ENCODE peak calls at places on chromosomes 6 and 20, in nine cellular contexts. T is right lobe of liver, D is uterus, Y is spleen, B is NB4, C is A549, R is sigmoid colon, G is HCT116, I is testis. E is an unnamed sample.

GRCh38 chr20:58638467-58639181 is 12.5 kb upstream of the STX16 start:
- DNase-seq in B (no peak), C (no peak), G (no peak), T (no peak), Y (peak), I (no peak), R (peak), D (peak), E (no peak)

GRCh38 chr6:122033564-122034181 is 365.8 kb upstream of the HSF2 start:
- DNase-seq in C (peak), Y (no peak), I (no peak), B (peak), D (no peak), G (peak), R (no peak), T (no peak), E (no peak)

GRCh38 chr6:1574083-1574761 is 35.5 kb upstream of the FOXC1 start:
- DNase-seq in B (no peak), Y (no peak), D (no peak), G (no peak), R (no peak), T (no peak), C (no peak), I (no peak), E (no peak)

GRCh38 chr6:24428615-24429014 is 25.9 kb downstream of the MRS2 start:
- DNase-seq in G (no peak), C (peak), I (no peak), D (no peak), B (no peak), R (no peak), T (no peak), Y (no peak), E (no peak)

GRCh38 chr6:114987281-114987680 is 644.5 kb upstream of the HS3ST5 start:
- DNase-seq in C (no peak), T (no peak), G (no peak), Y (no peak), B (peak), I (no peak), D (no peak), R (no peak), E (no peak)

GRCh38 chr6:136066005-136066404 is 184.1 kb downstream of the MTFR2 start:
- DNase-seq in C (no peak), R (no peak), Y (no peak), T (no peak), B (peak), D (no peak), I (no peak), G (no peak), E (no peak)

GRCh38 chr6:11632231-11632630 is 94.7 kb downstream of the TMEM170B start:
- DNase-seq in G (peak), Y (no peak), T (no peak), I (no peak), R (no peak), B (no peak), C (peak), D (no peak), E (peak)

GRCh38 chr6:16985484-16986284 is 116.2 kb upstream of the STMND1 start:
- DNase-seq in Y (no peak), B (peak), T (peak), I (no peak), C (no peak), D (peak), R (peak), G (no peak), E (no peak)

GRCh38 chr6:157763129-157763893 is 59.7 kb upstream of the SNX9 start:
- DNase-seq in D (peak), G (peak), C (peak), B (no peak), T (peak), Y (no peak), I (peak), R (peak), E (peak)

GRCh38 chr6:399785-400517 is 8.4 kb downstream of the IRF4 start:
- DNase-seq in G (no peak), D (no peak), R (no peak), C (no peak), Y (no peak), B (no peak), T (no peak), I (no peak), E (no peak)

GRCh38 chr20:32497589-32498224 is 87.4 kb downstream of the NOL4L start:
- DNase-seq in G (no peak), Y (no peak), I (no peak), B (no peak), D (no peak), C (no peak), T (peak), R (peak), E (no peak)

GRCh38 chr6:29705389-29706231 is 17.6 kb upstream of the HLA-F start:
- DNase-seq in G (peak), B (no peak), I (no peak), Y (no peak), D (peak), R (no peak), T (no peak), C (peak), E (no peak)

GRCh38 chr20:53639647-53640440 is 46.2 kb upstream of the ZNF217 start:
- DNase-seq in C (no peak), T (no peak), I (no peak), G (no peak), B (no peak), Y (no peak), D (no peak), R (no peak), E (no peak)

GRCh38 chr20:49259284-49259683 is 18.6 kb downstream of the ZNFX1 start:
- DNase-seq in C (no peak), G (no peak), I (no peak), T (no peak), R (no peak), B (no peak), Y (no peak), D (no peak), E (no peak)

GRCh38 chr6:165729307-165729936 is 66.4 kb upstream of the PDE10A start:
- DNase-seq in G (peak), T (no peak), C (peak), Y (no peak), D (peak), R (no peak), I (peak), B (peak), E (peak)

GRCh38 chr6:157746897-157747296 is 76.1 kb upstream of the SNX9 start:
- DNase-seq in D (no peak), T (no peak), R (no peak), B (no peak), I (no peak), Y (no peak), G (no peak), C (no peak), E (no peak)

GRCh38 chr20:34892671-34893070 is 16.3 kb downstream of the ACSS2 start:
- DNase-seq in B (no peak), I (no peak), D (no peak), C (no peak), G (no peak), R (no peak), Y (no peak), T (no peak), E (no peak)

GRCh38 chr6:151765444-151765886 is 42.0 kb upstream of the ESR1 start:
- DNase-seq in I (peak), T (no peak), C (peak), D (peak), R (no peak), Y (no peak), B (peak), G (peak), E (peak)

GRCh38 chr6:111468329-111469012 is 14.5 kb downstream of the REV3L start:
- DNase-seq in T (no peak), Y (no peak), C (no peak), B (no peak), G (no peak), R (no peak), D (no peak), I (no peak), E (no peak)

GRCh38 chr6:150667977-150668716 is 68.5 kb downstream of the PLEKHG1 start:
- DNase-seq in G (peak), B (no peak), I (peak), R (peak), C (peak), Y (no peak), T (peak), D (peak), E (peak)

GRCh38 chr6:148747145-148747492 is 289 bp downstream of the UST start:
- DNase-seq in I (peak), C (no peak), Y (peak), T (peak), G (no peak), D (peak), R (peak), B (peak), E (peak)

GRCh38 chr6:101401792-101402617 is 8.5 kb downstream of the GRIK2 start:
- DNase-seq in G (no peak), Y (no peak), I (no peak), C (no peak), D (no peak), T (no peak), R (no peak), B (no peak), E (no peak)

GRCh38 chr20:21505161-21505809 is 8.6 kb downstream of the NKX2-2 start:
- DNase-seq in C (peak), I (peak), B (peak), D (no peak), G (peak), R (no peak), T (peak), Y (peak), E (peak)

GRCh38 chr6:18823782-18824386 is 436.7 kb downstream of the RNF144B start:
- DNase-seq in T (no peak), D (no peak), C (peak), B (peak), R (no peak), G (peak), I (peak), Y (no peak), E (no peak)

GRCh38 chr6:139027620-139028182 is 844 bp upstream of the ABRACL start:
- DNase-seq in Y (no peak), C (no peak), R (no peak), B (peak), G (no peak), I (peak), T (peak), D (no peak), E (peak)

GRCh38 chr20:49599746-49600113 is 31.8 kb upstream of the PTGIS start:
- DNase-seq in R (no peak), Y (no peak), G (no peak), T (no peak), D (no peak), C (no peak), I (no peak), B (no peak), E (no peak)

GRCh38 chr6:89297695-89298351 is 17.3 kb downstream of the GABRR2 start:
- DNase-seq in G (peak), R (no peak), C (peak), Y (no peak), T (no peak), B (peak), D (peak), I (no peak), E (peak)

DNA sequence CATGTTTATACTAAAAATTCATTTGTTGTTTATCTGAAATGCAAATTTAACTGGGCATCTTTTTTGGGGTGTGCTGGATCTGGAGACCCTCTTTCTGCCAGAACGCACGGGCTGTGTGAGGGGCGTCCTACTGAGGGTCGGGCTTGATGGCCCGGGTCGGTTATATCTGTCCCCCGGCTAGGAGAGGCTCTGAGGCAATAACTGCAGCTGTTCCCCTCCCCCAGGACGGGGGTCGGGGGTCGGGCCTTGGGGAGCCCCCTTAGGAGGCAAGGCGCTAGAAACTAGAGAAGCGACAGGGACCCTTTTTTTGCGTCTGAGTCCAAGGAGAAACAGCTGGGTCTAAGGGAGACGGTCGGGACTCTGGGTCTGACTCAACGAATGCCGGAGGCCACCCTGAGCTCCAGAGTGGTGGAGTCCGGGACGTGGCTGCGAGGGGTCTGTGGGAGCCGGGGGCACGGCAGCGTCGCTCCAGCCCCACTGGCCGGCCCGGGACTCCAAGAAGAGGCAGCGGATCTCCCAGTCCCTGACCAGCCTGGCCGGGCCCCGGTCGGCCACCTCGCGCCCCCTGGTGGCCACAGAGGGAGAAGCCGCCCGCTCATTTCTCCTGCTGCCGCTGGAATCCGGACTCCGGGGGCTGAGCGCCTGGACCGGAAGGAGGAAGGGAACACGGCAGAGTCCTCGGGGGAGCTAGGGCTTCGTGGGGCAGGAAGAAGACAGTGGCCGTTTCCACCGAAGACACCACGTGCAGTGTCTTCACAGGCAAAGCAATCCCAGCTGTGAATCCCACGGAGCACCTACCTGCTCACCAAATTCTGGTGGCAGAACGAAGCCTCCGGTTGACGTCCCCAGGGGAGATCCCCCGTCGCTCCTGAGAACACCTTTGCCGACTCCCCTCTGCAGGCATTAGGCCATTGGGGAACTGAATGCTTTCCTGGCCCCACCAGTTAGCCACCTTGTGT is 24.0 kb upstream of the SCML4 start:
- DNase-seq in C (peak), Y (peak), I (peak), R (peak), G (peak), T (peak), B (peak), D (peak), E (peak)
- TF ChIP-seq POLR2A in C (peak), Y (no peak), I (no peak), R (no peak), G (no peak), T (peak), B (no peak), D (no peak), E (no peak)

GRCh38 chr6:154733610-154734379 is 579 bp downstream of the SCAF8 start:
- DNase-seq in D (peak), C (peak), I (peak), R (peak), T (peak), G (peak), Y (peak), B (peak), E (peak)
- TF ChIP-seq POLR2A in D (peak), C (peak), I (peak), R (peak), T (peak), G (no peak), Y (peak), B (no peak), E (peak)

DNA sequence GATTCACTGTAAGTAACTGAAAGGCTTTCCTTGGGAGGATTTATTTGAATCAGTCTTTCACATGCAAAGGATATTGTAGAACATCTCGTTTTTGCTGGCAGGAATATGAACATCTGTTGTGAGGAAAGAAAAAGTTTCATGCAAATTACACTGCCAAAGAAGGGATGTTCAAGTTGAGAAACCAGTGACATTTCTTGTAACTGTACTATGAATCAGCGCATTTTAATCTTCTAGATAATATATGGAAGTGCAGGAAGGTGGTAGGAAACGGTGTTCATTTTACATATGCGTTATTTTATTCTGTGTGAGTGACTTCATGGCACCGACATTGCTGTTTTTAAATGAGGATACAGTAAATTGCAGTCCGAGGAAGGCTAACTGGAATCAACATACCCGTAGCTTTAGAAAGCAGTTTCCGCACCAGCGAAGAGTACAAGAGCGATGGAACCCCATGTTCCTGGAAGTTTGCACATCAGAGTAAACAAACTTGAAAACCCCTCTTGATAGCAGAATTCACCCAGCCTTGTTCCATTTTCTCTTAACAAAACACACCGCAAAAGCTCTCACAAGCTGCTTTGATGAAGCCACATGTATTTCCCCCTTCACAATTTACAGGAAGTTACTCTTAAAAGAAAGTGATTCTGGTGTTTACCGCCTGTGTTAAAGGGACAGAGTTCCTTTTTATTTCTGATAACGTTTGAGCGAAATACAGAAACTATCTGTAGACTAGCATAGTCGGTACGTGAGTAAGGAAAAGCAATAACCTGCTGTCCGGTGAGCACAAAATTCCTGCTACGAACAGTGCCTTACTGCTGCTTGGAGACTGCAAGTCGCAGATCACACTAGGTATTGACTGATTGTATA is 11.5 kb downstream of the PRDM1 start:
- DNase-seq in C (peak), G (no peak), R (no peak), B (peak), T (no peak), I (peak), Y (no peak), D (no peak), E (peak)
- TF ChIP-seq POLR2A in C (no peak), G (no peak), R (no peak), B (no peak), T (no peak), I (no peak), Y (peak), D (peak), E (peak)

DNA sequence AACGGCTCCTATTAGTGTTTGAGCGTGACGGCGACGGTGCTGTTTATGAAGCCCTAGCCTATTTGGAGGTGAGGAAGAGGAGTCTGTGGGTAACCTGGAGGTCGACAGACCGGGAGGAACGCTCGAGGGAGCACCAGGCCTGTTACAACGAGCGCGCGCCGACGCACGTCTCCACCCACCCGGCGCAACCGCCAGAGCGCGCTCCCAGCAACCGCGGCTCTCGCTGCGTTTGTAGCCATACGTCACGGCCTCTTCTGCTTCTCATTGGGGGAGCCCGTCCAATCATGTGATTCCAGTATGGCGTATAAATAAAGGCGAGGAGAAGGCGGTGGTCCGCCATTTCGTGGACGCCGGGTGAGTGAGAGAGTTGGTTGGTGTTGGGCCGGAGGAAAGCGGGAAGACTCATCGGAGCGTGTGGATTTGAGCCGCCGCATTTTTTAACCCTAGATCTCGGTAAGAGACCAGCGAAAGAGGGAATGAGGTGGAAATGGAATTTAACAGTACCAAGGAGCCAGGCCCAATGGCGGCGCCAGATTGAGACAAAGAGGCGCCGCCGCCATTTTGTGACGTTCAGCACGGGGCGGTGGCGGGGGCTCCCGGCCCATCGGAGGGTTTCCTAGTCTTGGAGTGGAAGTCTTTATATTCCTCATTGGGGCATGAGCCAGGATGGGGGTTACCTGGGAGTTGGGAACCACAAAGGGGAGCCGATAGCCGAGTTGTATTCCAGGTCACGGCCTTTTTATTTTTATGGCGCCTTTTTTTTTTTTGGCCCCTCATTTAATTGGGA is at the start of gene SRSF3:
- DNase-seq in B (peak), T (peak), C (peak), D (peak), I (peak), G (peak), R (peak), Y (peak), E (peak)
- TF ChIP-seq POLR2A in B (peak), T (peak), C (peak), D (peak), I (peak), G (peak), R (peak), Y (peak), E (peak)

DNA sequence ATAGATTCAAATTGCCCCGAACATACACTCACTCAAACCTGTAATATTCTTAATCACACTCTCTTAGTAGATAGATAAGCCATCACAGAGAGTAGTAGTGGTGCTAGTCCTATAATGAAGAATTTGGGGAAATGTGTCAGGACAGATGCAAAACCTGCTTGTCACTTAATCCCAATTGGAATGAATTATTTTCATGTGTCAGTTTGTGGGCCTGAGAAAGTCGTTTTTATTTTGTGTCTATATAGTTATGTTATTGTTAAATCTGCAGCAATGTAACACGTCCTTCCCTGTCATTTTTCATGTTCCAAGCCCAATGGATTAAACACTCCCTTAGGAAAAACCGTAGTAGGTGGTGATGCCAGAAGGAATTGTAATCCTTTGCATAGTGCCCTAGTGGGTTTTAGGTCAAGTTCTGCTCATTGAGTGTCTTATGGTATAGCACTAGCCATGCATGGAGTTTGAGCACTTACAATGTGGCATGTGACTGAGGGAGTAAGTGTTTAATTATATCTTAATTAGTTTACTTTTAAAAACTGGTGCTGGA is 106.0 kb upstream of the PRSS16 start:
- DNase-seq in B (no peak), D (no peak), R (no peak), C (no peak), Y (no peak), I (no peak), G (no peak), T (no peak), E (no peak)
- TF ChIP-seq POLR2A in B (no peak), D (no peak), R (no peak), C (no peak), Y (no peak), I (no peak), G (no peak), T (no peak), E (no peak)

DNA sequence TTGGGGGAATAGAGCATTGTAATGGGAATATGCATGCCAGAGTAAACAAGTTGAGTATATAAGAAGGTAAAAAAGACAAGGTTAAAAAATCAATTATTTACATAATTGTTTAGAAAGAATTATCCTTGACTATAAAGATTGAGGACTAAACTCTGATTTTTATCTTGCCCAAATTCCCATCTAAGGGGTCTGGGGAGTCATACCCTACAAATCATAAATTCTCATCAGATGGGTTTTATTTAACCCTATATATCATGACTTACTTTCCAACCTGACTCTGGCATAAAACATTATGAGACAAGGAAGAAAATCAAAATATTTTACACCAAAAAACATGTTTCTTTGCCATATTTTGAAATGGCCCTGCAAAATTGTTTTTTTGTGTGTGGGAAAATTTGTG is 12.7 kb downstream of the OR2B2 start:
- DNase-seq in R (no peak), C (no peak), D (no peak), T (no peak), I (no peak), Y (no peak), B (no peak), G (no peak), E (no peak)
- TF ChIP-seq POLR2A in R (no peak), C (no peak), D (no peak), T (no peak), I (no peak), Y (no peak), B (no peak), G (no peak), E (no peak)

E was measured in transverse colon.